ENCODE peak calls at places on chromosomes 16 and 17, in six cellular contexts. G, N, H, W, I and Q are unnamed samples.

GRCh38 chr17:58189436-58190146 is 2.9 kb upstream of the EPX start:
- DNase-seq in G (no peak), N (no peak), H (peak; percentile 81), W (no peak), I (peak; percentile 45), Q (no peak)

GRCh38 chr17:81440511-81441244 is 45.4 kb downstream of the BAHCC1 start:
- DNase-seq in G (peak; percentile 50), N (peak; percentile 44), H (no peak), W (peak; percentile 50), I (peak; percentile 41), Q (peak; percentile 70)

GRCh38 chr16:66226762-66227161 is 139.7 kb upstream of the CDH5 start:
- DNase-seq in G (no peak), N (no peak), H (no peak), W (no peak), I (no peak), Q (no peak)

GRCh38 chr16:54346046-54346445 is 59.5 kb upstream of the IRX3 start:
- DNase-seq in G (peak; percentile 56), N (no peak), H (no peak), W (no peak), I (no peak), Q (no peak)

GRCh38 chr17:41654908-41655607 is 30.7 kb upstream of the KRT17 start:
- DNase-seq in G (no peak), N (no peak), H (no peak), W (no peak), I (no peak), Q (no peak)

GRCh38 chr16:3677994-3678393 is 23.5 kb downstream of the DNASE1 start:
- DNase-seq in G (no peak), N (no peak), H (no peak), W (no peak), I (no peak), Q (no peak)

GRCh38 chr17:37844158-37844976 is 79.8 kb upstream of the TBC1D3K start:
- DNase-seq in G (peak; percentile 59), N (peak; percentile 47), H (peak; percentile 58), W (peak; percentile 29), I (peak; percentile 67), Q (peak; percentile 72)

GRCh38 chr17:57989011-57989345 is 924 bp upstream of the VEZF1 start:
- DNase-seq in G (no peak), N (no peak), H (peak; percentile 50), W (no peak), I (peak; percentile 72), Q (no peak)

GRCh38 chr16:50011707-50012106 is 13.3 kb upstream of the CNEP1R1 start:
- DNase-seq in G (peak; percentile 60), N (no peak), H (no peak), W (no peak), I (peak; percentile 56), Q (no peak)

GRCh38 chr16:24688359-24688758 is 41.1 kb upstream of the TNRC6A start:
- DNase-seq in G (no peak), N (no peak), H (no peak), W (no peak), I (no peak), Q (no peak)

GRCh38 chr17:51703364-51704341 is 443.3 kb downstream of the UTP18 start:
- DNase-seq in G (no peak), N (no peak), H (no peak), W (no peak), I (no peak), Q (no peak)

GRCh38 chr17:80802626-80803450 is 188.8 kb upstream of the CHMP6 start:
- DNase-seq in G (no peak), N (no peak), H (no peak), W (no peak), I (no peak), Q (no peak)

GRCh38 chr17:46822388-46822921 is 4.0 kb upstream of the WNT3 start:
- DNase-seq in G (peak; percentile 42), N (no peak), H (no peak), W (no peak), I (no peak), Q (no peak)

GRCh38 chr17:82702161-82702932 is 3.8 kb upstream of the RAB40B start:
- DNase-seq in G (peak; percentile 26), N (no peak), H (no peak), W (no peak), I (no peak), Q (no peak)

GRCh38 chr17:17350491-17351355 is 47.5 kb downstream of the NT5M start:
- DNase-seq in G (peak; percentile 14), N (no peak), H (peak; percentile 54), W (no peak), I (peak; percentile 39), Q (peak; percentile 72)

GRCh38 chr17:55852734-55853133 is 101.9 kb downstream of the PCTP start:
- DNase-seq in G (no peak), N (no peak), H (no peak), W (no peak), I (no peak), Q (no peak)

GRCh38 chr17:9729034-9729650 is 62.2 kb downstream of the DHRS7C start:
- DNase-seq in G (peak; percentile 82), N (peak; percentile 47), H (peak; percentile 45), W (no peak), I (peak; percentile 63), Q (peak; percentile 65)

DNA sequence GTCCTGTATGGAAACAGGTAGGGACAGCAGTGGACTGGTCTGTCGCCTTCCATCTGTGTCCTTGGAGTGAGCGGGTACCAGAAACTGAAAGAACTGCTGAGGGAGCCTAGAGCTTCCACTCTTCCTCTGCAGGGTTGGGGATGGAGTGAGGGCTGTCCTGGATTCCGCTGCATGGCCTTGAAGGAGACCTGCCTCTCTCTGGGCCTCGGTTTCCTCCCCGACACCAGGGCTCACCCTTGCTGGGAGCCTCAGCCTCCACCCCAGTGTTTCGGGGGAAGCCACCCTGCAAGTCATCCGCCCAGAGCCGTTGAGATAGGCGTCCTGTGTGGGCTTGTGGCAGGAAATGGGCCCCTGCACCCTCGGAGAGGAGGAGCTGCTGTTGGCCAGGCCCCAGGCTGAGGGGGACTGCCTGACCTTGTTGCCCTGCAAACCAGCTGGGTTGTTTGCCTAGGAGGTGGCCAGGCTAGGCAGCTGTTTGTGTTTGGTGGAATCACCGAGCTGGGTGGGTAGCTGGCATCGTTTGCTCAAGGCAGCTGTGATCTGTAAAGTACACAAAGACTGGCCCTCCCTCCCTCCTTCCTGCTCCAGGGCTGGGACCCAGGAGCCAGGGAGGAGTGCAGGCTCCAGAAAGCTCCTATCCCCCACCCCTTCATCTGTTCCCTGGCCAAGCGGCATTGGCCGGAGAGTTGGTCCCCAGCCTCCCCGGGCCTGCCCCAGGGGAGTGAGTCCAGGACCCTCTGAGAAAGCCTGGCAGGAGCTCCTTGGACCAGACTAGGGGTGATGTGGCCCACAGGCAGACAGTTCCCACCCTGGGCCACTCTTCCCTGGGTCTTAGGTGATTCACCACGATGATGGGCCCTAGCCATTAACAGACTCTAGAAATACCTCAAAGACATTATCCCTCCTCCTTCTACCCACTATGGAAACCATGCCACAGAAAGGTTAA is 1.3 kb downstream of the RAB37 start:
- DNase-seq in G (no peak), N (no peak), H (no peak), W (no peak), I (no peak), Q (no peak)
- H3K4me3 ChIP-seq in G (no peak overlapping the region), N (no peak overlapping the region), H (no peak overlapping the region), W (peak overlapping the region; percentile 55), I (no peak overlapping the region), Q (no peak overlapping the region)

GRCh38 chr17:42999003-42999525 is 845 bp downstream of the RPL27 start:
- DNase-seq in G (no peak), N (no peak), H (no peak), W (no peak), I (no peak), Q (no peak)
- H4K8ac ChIP-seq in G (peak overlapping the region; percentile 85), N (no peak overlapping the region), H (peak overlapping the region; percentile 54), W (no peak overlapping the region), I (no peak overlapping the region), Q (no peak overlapping the region)

DNA sequence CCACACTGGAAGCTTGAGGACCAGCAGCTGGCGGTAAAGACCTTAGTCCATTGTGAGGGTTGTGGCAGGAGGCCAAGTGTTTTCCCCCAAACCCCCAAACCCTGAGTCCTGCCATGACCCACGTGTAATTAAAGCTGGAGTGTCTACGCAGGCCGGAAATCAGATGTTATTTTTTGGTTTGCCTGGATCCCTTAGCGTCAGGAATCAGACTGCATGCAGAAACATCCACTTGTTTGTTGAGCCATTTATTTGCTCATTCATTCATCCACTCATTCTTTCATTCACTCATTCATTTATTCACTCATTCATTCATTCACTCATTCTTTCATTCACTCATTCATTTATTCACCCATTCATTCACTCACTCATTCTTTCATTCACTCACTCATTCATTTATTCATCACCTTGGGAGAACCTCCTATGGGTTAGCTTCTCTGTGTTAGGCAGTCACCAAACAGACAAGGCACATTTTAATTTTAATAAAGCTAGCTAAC is 313.1 kb downstream of the MAF start:
- DNase-seq in G (no peak), N (no peak), H (no peak), W (no peak), I (no peak), Q (no peak)
- H3K4me3 ChIP-seq in G (no peak overlapping the region), N (no peak overlapping the region), H (no peak overlapping the region), W (no peak overlapping the region), I (no peak overlapping the region), Q (no peak overlapping the region)

DNA sequence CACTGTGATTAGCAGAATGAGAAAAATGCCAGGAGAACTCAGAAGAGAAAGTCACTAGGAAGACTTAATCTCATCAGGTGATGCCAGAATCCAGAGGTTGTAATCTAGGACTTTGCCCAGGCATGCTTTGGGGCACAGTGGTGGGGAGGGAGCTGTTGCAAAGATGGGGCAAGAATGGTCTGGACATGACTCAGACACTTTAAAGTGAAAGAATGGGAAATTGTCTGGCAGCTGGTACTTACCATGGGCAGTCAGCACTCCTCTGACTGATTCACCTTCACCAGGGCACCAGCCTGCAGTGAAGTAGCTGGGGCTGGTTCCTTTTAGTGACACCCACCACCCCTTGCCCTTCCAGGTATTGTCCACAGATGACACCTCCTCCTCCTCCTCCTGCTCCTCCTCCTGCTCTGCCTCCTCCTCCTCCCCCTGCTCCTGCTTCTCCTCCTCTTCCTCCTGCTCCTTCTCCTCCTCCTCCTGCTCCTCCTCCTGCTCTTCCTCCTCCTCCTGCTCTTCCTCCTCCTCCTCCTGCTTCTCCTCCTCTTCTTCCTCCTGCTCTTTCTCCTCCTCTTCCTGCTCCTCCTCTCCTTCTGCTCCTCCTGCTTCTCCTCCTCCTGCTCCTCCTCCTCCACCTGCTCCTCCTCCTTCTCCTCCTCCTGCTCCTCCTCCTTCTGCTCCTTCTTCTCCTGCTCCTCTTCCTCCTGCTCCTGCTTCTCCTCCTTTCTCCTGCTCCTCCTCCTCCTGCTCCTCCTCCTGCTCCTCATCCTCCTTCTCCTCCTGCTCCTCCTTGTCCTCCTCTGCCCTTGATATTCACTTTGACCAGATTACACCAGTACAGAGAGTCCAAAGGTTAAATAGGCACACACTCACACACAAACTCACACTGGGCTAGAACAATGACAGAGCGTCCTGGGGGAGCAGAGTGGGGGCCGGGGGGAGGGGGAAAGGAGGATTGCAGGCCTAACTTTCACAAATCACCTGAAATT is at the start of gene CHD9NB:
- DNase-seq in G (peak; percentile 59), N (no peak), H (peak; percentile 86), W (no peak), I (peak; percentile 89), Q (peak; percentile 49)
- H4K8ac ChIP-seq in G (peak within 1 kb of the TSS; percentile 15), N (peak within 1 kb of the TSS; percentile 27), H (peak within 1 kb of the TSS; percentile 65), W (peak within 1 kb of the TSS; percentile 62), I (peak within 1 kb of the TSS; percentile 80), Q (no peak within 1 kb of the TSS)